ENCODE peak calls at places on chromosome X, in six cellular contexts. L is activated CD4-positive, alpha-beta T cell treated with anti-CD3 and anti-CD28 coated beads, Interleukin-2, amount 50 U/mL, for 1 hour; R is non-pigmented ciliary epithelial cell; I is aorta; X is erythroblast; M is NCI-H1092 treated with DMSO at 0.1 percent for 48 hours. Z is an unnamed sample.

GRCh38 chrX:15319075-15319474 is 3.6 kb upstream of the ASB11 start:
- DNase-seq in L (no peak), I (no peak), M (no peak), X (no peak), R (no peak), Z (no peak)

GRCh38 chrX:130118941-130119640 is 8.8 kb upstream of the ELF4 start:
- DNase-seq in R (no peak), X (no peak), I (no peak), L (no peak), M (no peak), Z (no peak)

GRCh38 chrX:87525771-87526229 is 8.2 kb downstream of the KLHL4 start:
- DNase-seq in L (no peak), R (peak; percentile 43), I (no peak), M (no peak), X (no peak), Z (no peak)

GRCh38 chrX:118847676-118848075 is 24.1 kb downstream of the ZCCHC12 start:
- DNase-seq in X (peak; percentile 42), M (peak; percentile 50), R (no peak), I (no peak), L (no peak), Z (peak; percentile 89)

GRCh38 chrX:142977128-142977914 is 48.4 kb upstream of the SPANXN4 start:
- DNase-seq in R (no peak), M (no peak), I (no peak), X (no peak), L (no peak), Z (no peak)

GRCh38 chrX:38868941-38869378 is 67.7 kb downstream of the MID1IP1 start:
- DNase-seq in R (no peak), L (no peak), M (no peak), X (no peak), I (no peak), Z (no peak)

GRCh38 chrX:16096131-16096530 is 27.2 kb upstream of the GRPR start:
- DNase-seq in M (no peak), R (no peak), I (no peak), X (no peak), L (no peak), Z (no peak)

GRCh38 chrX:28582494-28582893 is 4.8 kb upstream of the IL1RAPL1 start:
- DNase-seq in I (no peak), X (no peak), L (no peak), R (no peak), M (no peak), Z (peak; percentile 47)

GRCh38 chrX:78527263-78527662 is 131.9 kb downstream of the RTL3 start:
- DNase-seq in M (no peak), L (no peak), X (no peak), R (no peak), I (no peak), Z (no peak)

GRCh38 chrX:107571296-107571998 is 56.9 kb upstream of the PRPS1 start:
- DNase-seq in M (no peak), I (peak; percentile 67), R (peak; percentile 73), X (no peak), L (no peak), Z (no peak)

GRCh38 chrX:13254076-13254785 is 65.6 kb downstream of the ATXN3L start:
- DNase-seq in I (no peak), M (peak; percentile 11), L (no peak), R (no peak), X (peak; percentile 53), Z (no peak)

GRCh38 chrX:35016051-35016450 is 73.5 kb downstream of the FAM47B start:
- DNase-seq in X (no peak), I (no peak), L (no peak), M (no peak), R (no peak), Z (no peak)

GRCh38 chrX:536616-537015 is 94.0 kb upstream of the SHOX start:
- DNase-seq in L (no peak), R (no peak), M (no peak), X (no peak), I (no peak), Z (no peak)

GRCh38 chrX:101136235-101136634 is 38.2 kb downstream of the CENPI start:
- DNase-seq in M (no peak), L (no peak), I (no peak), X (no peak), R (no peak), Z (no peak)

GRCh38 chrX:109347618-109348017 is 134.3 kb downstream of the GUCY2F start:
- DNase-seq in X (no peak), I (no peak), R (peak; percentile 46), L (no peak), M (no peak), Z (no peak)

GRCh38 chrX:44071847-44072545 is 98.8 kb upstream of the NDP start:
- DNase-seq in R (peak; percentile 24), X (no peak), I (no peak), M (no peak), L (no peak), Z (no peak)

GRCh38 chrX:45070116-45071007 is 130.3 kb downstream of the DIPK2B start:
- DNase-seq in M (peak; percentile 16), I (no peak), X (peak; percentile 74), L (no peak), R (peak; percentile 11), Z (peak; percentile 15)

GRCh38 chrX:46185923-46186810 is 359.1 kb downstream of the ZNF674 start:
- DNase-seq in L (no peak), X (no peak), I (no peak), R (no peak), M (no peak), Z (no peak)

GRCh38 chrX:108437789-108438623 is at the start of gene COL4A6:
- DNase-seq in X (peak; percentile 39), I (peak; percentile 40), R (no peak), M (no peak), L (no peak), Z (peak; percentile 24)

GRCh38 chrX:23773601-23774175 is 9.3 kb upstream of the SAT1 start:
- DNase-seq in M (no peak), R (no peak), L (peak; percentile 26), X (no peak), I (no peak), Z (no peak)

GRCh38 chrX:26822448-26822847 is 606.5 kb downstream of the MAGEB5 start:
- DNase-seq in X (no peak), R (no peak), L (no peak), M (no peak), I (no peak), Z (no peak)

GRCh38 chrX:1649623-1650022 is 34.8 kb downstream of the ASMT start:
- DNase-seq in X (no peak), R (no peak), I (no peak), M (no peak), L (no peak), Z (no peak)

GRCh38 chrX:68428431-68428830 is 4.9 kb downstream of the OPHN1 start:
- DNase-seq in R (no peak), L (no peak), I (no peak), M (no peak), X (no peak), Z (no peak)

GRCh38 chrX:69748055-69748454 is 132.1 kb downstream of the EDA start:
- DNase-seq in M (no peak), X (no peak), R (no peak), L (no peak), I (no peak), Z (no peak)

GRCh38 chrX:20330545-20330944 is 63.8 kb upstream of the RPS6KA3 start:
- DNase-seq in L (no peak), R (no peak), X (no peak), I (no peak), M (no peak), Z (no peak)

Z was measured in NCI-H2081.